ENCODE peak calls at places on chromosome 16, in ten cellular contexts. One of them, this sample, is unnamed.

GRCh38 chr16:28218109-28218508 is 6.3 kb upstream of the XPO6 start:
- DNase-seq in Peyer's patch: peak
- DNase-seq in mucosa of descending colon: peak
- DNase-seq in SK-N-SH: no peak
- DNase-seq in Caco-2: peak
- DNase-seq in left lung: peak
- DNase-seq in IMR-90: peak
- DNase-seq in RWPE2: no peak
- DNase-seq in HCT116: peak
- DNase-seq in neural progenitor cell: peak
- DNase-seq in this sample: no peak

GRCh38 chr16:89687092-89687940 is 827 bp downstream of the CDK10 start:
- DNase-seq in Peyer's patch: peak
- DNase-seq in mucosa of descending colon: peak
- DNase-seq in SK-N-SH: no peak
- DNase-seq in Caco-2: peak
- DNase-seq in left lung: no peak
- DNase-seq in IMR-90: peak
- DNase-seq in RWPE2: no peak
- DNase-seq in HCT116: no peak
- DNase-seq in neural progenitor cell: peak
- DNase-seq in this sample: peak

GRCh38 chr16:67661101-67661661 is 421 bp downstream of the PARD6A start:
- DNase-seq in Peyer's patch: no peak
- DNase-seq in mucosa of descending colon: no peak
- DNase-seq in SK-N-SH: peak
- DNase-seq in Caco-2: peak
- DNase-seq in left lung: no peak
- DNase-seq in IMR-90: peak
- DNase-seq in RWPE2: no peak
- DNase-seq in HCT116: no peak
- DNase-seq in neural progenitor cell: peak
- DNase-seq in this sample: no peak

GRCh38 chr16:31334934-31335333 is 20.0 kb upstream of the ITGAX start:
- DNase-seq in Peyer's patch: no peak
- DNase-seq in mucosa of descending colon: no peak
- DNase-seq in SK-N-SH: no peak
- DNase-seq in Caco-2: no peak
- DNase-seq in left lung: no peak
- DNase-seq in IMR-90: no peak
- DNase-seq in RWPE2: no peak
- DNase-seq in HCT116: no peak
- DNase-seq in neural progenitor cell: no peak
- DNase-seq in this sample: no peak

GRCh38 chr16:11706180-11706742 is 36.4 kb downstream of the TXNDC11 start:
- DNase-seq in Peyer's patch: no peak
- DNase-seq in mucosa of descending colon: no peak
- DNase-seq in SK-N-SH: no peak
- DNase-seq in Caco-2: no peak
- DNase-seq in left lung: no peak
- DNase-seq in IMR-90: peak
- DNase-seq in RWPE2: no peak
- DNase-seq in HCT116: no peak
- DNase-seq in neural progenitor cell: no peak
- DNase-seq in this sample: no peak

GRCh38 chr16:82625066-82625968 is 1.5 kb upstream of the CDH13 start:
- DNase-seq in Peyer's patch: no peak
- DNase-seq in mucosa of descending colon: no peak
- DNase-seq in SK-N-SH: no peak
- DNase-seq in Caco-2: no peak
- DNase-seq in left lung: no peak
- DNase-seq in IMR-90: no peak
- DNase-seq in RWPE2: no peak
- DNase-seq in HCT116: no peak
- DNase-seq in neural progenitor cell: no peak
- DNase-seq in this sample: no peak

GRCh38 chr16:30995927-30996323 is 10.9 kb downstream of the HSD3B7 start:
- DNase-seq in Peyer's patch: no peak
- DNase-seq in mucosa of descending colon: no peak
- DNase-seq in SK-N-SH: no peak
- DNase-seq in Caco-2: no peak
- DNase-seq in left lung: no peak
- DNase-seq in IMR-90: no peak
- DNase-seq in RWPE2: no peak
- DNase-seq in HCT116: no peak
- DNase-seq in neural progenitor cell: no peak
- DNase-seq in this sample: no peak

GRCh38 chr16:4500283-4500682 is 24.1 kb downstream of the HMOX2 start:
- DNase-seq in Peyer's patch: no peak
- DNase-seq in mucosa of descending colon: no peak
- DNase-seq in SK-N-SH: no peak
- DNase-seq in Caco-2: no peak
- DNase-seq in left lung: no peak
- DNase-seq in IMR-90: peak
- DNase-seq in RWPE2: no peak
- DNase-seq in HCT116: peak
- DNase-seq in neural progenitor cell: no peak
- DNase-seq in this sample: no peak

GRCh38 chr16:22328081-22328725 is 31.0 kb downstream of the POLR3E start:
- DNase-seq in Peyer's patch: no peak
- DNase-seq in mucosa of descending colon: no peak
- DNase-seq in SK-N-SH: no peak
- DNase-seq in Caco-2: no peak
- DNase-seq in left lung: no peak
- DNase-seq in IMR-90: no peak
- DNase-seq in RWPE2: no peak
- DNase-seq in HCT116: no peak
- DNase-seq in neural progenitor cell: no peak
- DNase-seq in this sample: no peak

GRCh38 chr16:89094252-89094901 is 725 bp downstream of the ACSF3 start:
- DNase-seq in Peyer's patch: no peak
- DNase-seq in mucosa of descending colon: peak
- DNase-seq in SK-N-SH: peak
- DNase-seq in Caco-2: no peak
- DNase-seq in left lung: no peak
- DNase-seq in IMR-90: no peak
- DNase-seq in RWPE2: no peak
- DNase-seq in HCT116: no peak
- DNase-seq in neural progenitor cell: peak
- DNase-seq in this sample: no peak

GRCh38 chr16:75109732-75110243 is 6.8 kb downstream of the LDHD start:
- DNase-seq in Peyer's patch: peak
- DNase-seq in mucosa of descending colon: peak
- DNase-seq in SK-N-SH: no peak
- DNase-seq in Caco-2: no peak
- DNase-seq in left lung: no peak
- DNase-seq in IMR-90: no peak
- DNase-seq in RWPE2: no peak
- DNase-seq in HCT116: no peak
- DNase-seq in neural progenitor cell: no peak
- DNase-seq in this sample: no peak

GRCh38 chr16:74521691-74522090 is 85.2 kb downstream of the GLG1 start:
- DNase-seq in Peyer's patch: no peak
- DNase-seq in mucosa of descending colon: no peak
- DNase-seq in SK-N-SH: peak
- DNase-seq in Caco-2: no peak
- DNase-seq in left lung: no peak
- DNase-seq in IMR-90: peak
- DNase-seq in RWPE2: no peak
- DNase-seq in HCT116: no peak
- DNase-seq in neural progenitor cell: no peak
- DNase-seq in this sample: no peak

GRCh38 chr16:25832288-25832687 is 140.5 kb downstream of the HS3ST4 start:
- DNase-seq in Peyer's patch: no peak
- DNase-seq in mucosa of descending colon: no peak
- DNase-seq in SK-N-SH: no peak
- DNase-seq in Caco-2: no peak
- DNase-seq in left lung: no peak
- DNase-seq in IMR-90: no peak
- DNase-seq in RWPE2: no peak
- DNase-seq in HCT116: no peak
- DNase-seq in neural progenitor cell: no peak
- DNase-seq in this sample: no peak

GRCh38 chr16:71287903-71288302 is 1.3 kb downstream of the CMTR2 start:
- DNase-seq in Peyer's patch: no peak
- DNase-seq in mucosa of descending colon: no peak
- DNase-seq in SK-N-SH: no peak
- DNase-seq in Caco-2: no peak
- DNase-seq in left lung: no peak
- DNase-seq in IMR-90: no peak
- DNase-seq in RWPE2: no peak
- DNase-seq in HCT116: no peak
- DNase-seq in neural progenitor cell: peak
- DNase-seq in this sample: no peak

GRCh38 chr16:71289732-71290062 is 495 bp upstream of the CMTR2 start:
- DNase-seq in Peyer's patch: no peak
- DNase-seq in mucosa of descending colon: no peak
- DNase-seq in SK-N-SH: no peak
- DNase-seq in Caco-2: no peak
- DNase-seq in left lung: no peak
- DNase-seq in IMR-90: no peak
- DNase-seq in RWPE2: no peak
- DNase-seq in HCT116: no peak
- DNase-seq in neural progenitor cell: no peak
- DNase-seq in this sample: no peak

GRCh38 chr16:71287454-71287853 is 1.7 kb downstream of the CMTR2 start:
- DNase-seq in Peyer's patch: no peak
- DNase-seq in mucosa of descending colon: no peak
- DNase-seq in SK-N-SH: no peak
- DNase-seq in Caco-2: no peak
- DNase-seq in left lung: no peak
- DNase-seq in IMR-90: no peak
- DNase-seq in RWPE2: no peak
- DNase-seq in HCT116: no peak
- DNase-seq in neural progenitor cell: no peak
- DNase-seq in this sample: no peak

GRCh38 chr16:71288570-71288889 is 672 bp downstream of the CMTR2 start:
- DNase-seq in Peyer's patch: no peak
- DNase-seq in mucosa of descending colon: no peak
- DNase-seq in SK-N-SH: no peak
- DNase-seq in Caco-2: no peak
- DNase-seq in left lung: no peak
- DNase-seq in IMR-90: peak
- DNase-seq in RWPE2: no peak
- DNase-seq in HCT116: no peak
- DNase-seq in neural progenitor cell: no peak
- DNase-seq in this sample: no peak

GRCh38 chr16:71288890-71289731 is at the start of gene CMTR2:
- DNase-seq in Peyer's patch: peak
- DNase-seq in mucosa of descending colon: peak
- DNase-seq in SK-N-SH: peak
- DNase-seq in Caco-2: peak
- DNase-seq in left lung: peak
- DNase-seq in IMR-90: peak
- DNase-seq in RWPE2: peak
- DNase-seq in HCT116: peak
- DNase-seq in neural progenitor cell: peak
- DNase-seq in this sample: peak
- TF ChIP-seq CTCF in Peyer's patch: no peak
- TF ChIP-seq CTCF in mucosa of descending colon: no peak
- TF ChIP-seq CTCF in SK-N-SH: no peak
- TF ChIP-seq CTCF in Caco-2: no peak
- TF ChIP-seq CTCF in left lung: no peak
- TF ChIP-seq CTCF in IMR-90: no peak
- TF ChIP-seq CTCF in RWPE2: peak
- TF ChIP-seq CTCF in HCT116: no peak
- TF ChIP-seq CTCF in neural progenitor cell: no peak
- TF ChIP-seq CTCF in this sample: no peak

GRCh38 chr16:400061-400540 is 1.6 kb upstream of the DECR2 start:
- DNase-seq in Peyer's patch: no peak
- DNase-seq in mucosa of descending colon: no peak
- DNase-seq in SK-N-SH: no peak
- DNase-seq in Caco-2: no peak
- DNase-seq in left lung: no peak
- DNase-seq in IMR-90: no peak
- DNase-seq in RWPE2: no peak
- DNase-seq in HCT116: no peak
- DNase-seq in neural progenitor cell: no peak
- DNase-seq in this sample: no peak
- H3K4me3 ChIP-seq in Peyer's patch: no peak
- H3K4me3 ChIP-seq in mucosa of descending colon: no peak
- H3K4me3 ChIP-seq in SK-N-SH: peak
- H3K4me3 ChIP-seq in Caco-2: no peak
- H3K4me3 ChIP-seq in left lung: peak
- H3K4me3 ChIP-seq in IMR-90: no peak
- H3K4me3 ChIP-seq in RWPE2: peak
- H3K4me3 ChIP-seq in HCT116: peak
- H3K4me3 ChIP-seq in neural progenitor cell: no peak
- H3K4me3 ChIP-seq in this sample: no peak

GRCh38 chr16:83826146-83826913 is 18.6 kb downstream of the HSBP1 start:
- DNase-seq in Peyer's patch: peak
- DNase-seq in mucosa of descending colon: peak
- DNase-seq in SK-N-SH: peak
- DNase-seq in Caco-2: peak
- DNase-seq in left lung: peak
- DNase-seq in IMR-90: peak
- DNase-seq in RWPE2: no peak
- DNase-seq in HCT116: peak
- DNase-seq in neural progenitor cell: peak
- DNase-seq in this sample: peak
- TF ChIP-seq CTCF in Peyer's patch: peak
- TF ChIP-seq CTCF in mucosa of descending colon: peak
- TF ChIP-seq CTCF in SK-N-SH: peak
- TF ChIP-seq CTCF in Caco-2: peak
- TF ChIP-seq CTCF in left lung: peak
- TF ChIP-seq CTCF in IMR-90: peak
- TF ChIP-seq CTCF in RWPE2: peak
- TF ChIP-seq CTCF in HCT116: peak
- TF ChIP-seq CTCF in neural progenitor cell: peak
- TF ChIP-seq CTCF in this sample: peak

DNA sequence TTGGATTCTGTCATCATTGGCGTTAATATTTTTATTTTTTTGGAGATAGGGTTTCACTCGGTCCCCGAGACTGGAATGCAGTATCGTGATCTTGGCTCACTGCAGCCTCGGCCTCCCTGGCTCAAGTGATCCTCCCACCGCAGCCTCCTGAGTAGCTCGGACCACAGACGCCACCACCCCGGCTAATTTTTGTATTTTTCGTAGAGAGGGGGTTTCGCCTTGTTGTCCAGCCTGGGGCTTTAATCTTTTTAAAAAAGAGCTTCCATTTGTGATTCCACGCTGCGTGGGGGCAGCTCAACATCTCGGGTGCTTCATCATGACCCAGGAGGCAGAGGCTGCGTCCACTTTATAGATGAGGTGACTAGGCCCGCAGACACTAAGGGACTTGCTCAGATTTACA is 1.5 kb downstream of the BANP start:
- DNase-seq in Peyer's patch: no peak
- DNase-seq in mucosa of descending colon: no peak
- DNase-seq in SK-N-SH: no peak
- DNase-seq in Caco-2: no peak
- DNase-seq in left lung: no peak
- DNase-seq in IMR-90: no peak
- DNase-seq in RWPE2: no peak
- DNase-seq in HCT116: no peak
- DNase-seq in neural progenitor cell: no peak
- DNase-seq in this sample: no peak
- H3K4me3 ChIP-seq in Peyer's patch: no peak
- H3K4me3 ChIP-seq in mucosa of descending colon: no peak
- H3K4me3 ChIP-seq in SK-N-SH: peak
- H3K4me3 ChIP-seq in Caco-2: peak
- H3K4me3 ChIP-seq in left lung: peak
- H3K4me3 ChIP-seq in IMR-90: no peak
- H3K4me3 ChIP-seq in RWPE2: peak
- H3K4me3 ChIP-seq in HCT116: peak
- H3K4me3 ChIP-seq in neural progenitor cell: peak
- H3K4me3 ChIP-seq in this sample: peak

This sample was measured in suprapubic skin.